ENCODE peak calls at places on chromosomes 11 and 22, in five cellular contexts. One of them, this sample, is unnamed.

GRCh38 chr11:78226684-78227680 is 38.3 kb downstream of the USP35 start:
- DNase-seq in fibroblast of villous mesenchyme: no peak
- DNase-seq in epithelial cell of esophagus: no peak
- DNase-seq in spleen: no peak
- DNase-seq in GM13977: no peak
- DNase-seq in this sample: no peak

GRCh38 chr11:133893381-133893780 is 48.1 kb upstream of the SPATA19 start:
- DNase-seq in fibroblast of villous mesenchyme: no peak
- DNase-seq in epithelial cell of esophagus: no peak
- DNase-seq in spleen: no peak
- DNase-seq in GM13977: no peak
- DNase-seq in this sample: no peak

GRCh38 chr11:1825039-1825740 is 9.6 kb upstream of the SYT8 start:
- DNase-seq in fibroblast of villous mesenchyme: peak
- DNase-seq in epithelial cell of esophagus: no peak
- DNase-seq in spleen: peak
- DNase-seq in GM13977: peak
- DNase-seq in this sample: peak

GRCh38 chr11:77211040-77211451 is 83.0 kb downstream of the MYO7A start:
- DNase-seq in fibroblast of villous mesenchyme: no peak
- DNase-seq in epithelial cell of esophagus: no peak
- DNase-seq in spleen: peak
- DNase-seq in GM13977: no peak
- DNase-seq in this sample: no peak

GRCh38 chr11:5553347-5553746 is 5.0 kb upstream of the OR52H1 start:
- DNase-seq in fibroblast of villous mesenchyme: no peak
- DNase-seq in epithelial cell of esophagus: no peak
- DNase-seq in spleen: no peak
- DNase-seq in GM13977: no peak
- DNase-seq in this sample: no peak

GRCh38 chr11:45042560-45042959 is 91.9 kb upstream of the TP53I11 start:
- DNase-seq in fibroblast of villous mesenchyme: no peak
- DNase-seq in epithelial cell of esophagus: peak
- DNase-seq in spleen: no peak
- DNase-seq in GM13977: no peak
- DNase-seq in this sample: no peak

GRCh38 chr11:57903011-57903410 is 120.7 kb upstream of the OR9Q1 start:
- DNase-seq in fibroblast of villous mesenchyme: no peak
- DNase-seq in epithelial cell of esophagus: no peak
- DNase-seq in spleen: no peak
- DNase-seq in GM13977: no peak
- DNase-seq in this sample: no peak

GRCh38 chr11:65423516-65424199 is 1.1 kb downstream of the NEAT1 start:
- DNase-seq in fibroblast of villous mesenchyme: no peak
- DNase-seq in epithelial cell of esophagus: peak
- DNase-seq in spleen: peak
- DNase-seq in GM13977: no peak
- DNase-seq in this sample: no peak

GRCh38 chr11:134260503-134260902 is 7.1 kb downstream of the ACAD8 start:
- DNase-seq in fibroblast of villous mesenchyme: no peak
- DNase-seq in epithelial cell of esophagus: no peak
- DNase-seq in spleen: no peak
- DNase-seq in GM13977: no peak
- DNase-seq in this sample: no peak

GRCh38 chr22:49502126-49502826 is 325.4 kb downstream of the BRD1 start:
- DNase-seq in fibroblast of villous mesenchyme: no peak
- DNase-seq in epithelial cell of esophagus: no peak
- DNase-seq in spleen: no peak
- DNase-seq in GM13977: no peak
- DNase-seq in this sample: no peak

GRCh38 chr22:23220485-23221350 is 40.4 kb downstream of the BCR start:
- DNase-seq in fibroblast of villous mesenchyme: peak
- DNase-seq in epithelial cell of esophagus: peak
- DNase-seq in spleen: peak
- DNase-seq in GM13977: peak
- DNase-seq in this sample: no peak

GRCh38 chr11:18527512-18527911 is 770 bp upstream of the TSG101 start:
- DNase-seq in fibroblast of villous mesenchyme: peak
- DNase-seq in epithelial cell of esophagus: peak
- DNase-seq in spleen: no peak
- DNase-seq in GM13977: no peak
- DNase-seq in this sample: no peak

GRCh38 chr11:100932474-100933100 is 197.0 kb downstream of the PGR start:
- DNase-seq in fibroblast of villous mesenchyme: peak
- DNase-seq in epithelial cell of esophagus: peak
- DNase-seq in spleen: no peak
- DNase-seq in GM13977: peak
- DNase-seq in this sample: no peak

GRCh38 chr11:102614485-102614884 is 10.6 kb downstream of the MMP20 start:
- DNase-seq in fibroblast of villous mesenchyme: no peak
- DNase-seq in epithelial cell of esophagus: no peak
- DNase-seq in spleen: no peak
- DNase-seq in GM13977: no peak
- DNase-seq in this sample: no peak

GRCh38 chr11:102611291-102611690 is 13.8 kb downstream of the MMP20 start:
- DNase-seq in fibroblast of villous mesenchyme: no peak
- DNase-seq in epithelial cell of esophagus: no peak
- DNase-seq in spleen: no peak
- DNase-seq in GM13977: peak
- DNase-seq in this sample: no peak

GRCh38 chr11:102608699-102609098 is 16.4 kb downstream of the MMP20 start:
- DNase-seq in fibroblast of villous mesenchyme: no peak
- DNase-seq in epithelial cell of esophagus: no peak
- DNase-seq in spleen: no peak
- DNase-seq in GM13977: no peak
- DNase-seq in this sample: no peak

GRCh38 chr11:102613455-102613854 is 11.7 kb downstream of the MMP20 start:
- DNase-seq in fibroblast of villous mesenchyme: no peak
- DNase-seq in epithelial cell of esophagus: no peak
- DNase-seq in spleen: no peak
- DNase-seq in GM13977: no peak
- DNase-seq in this sample: no peak

GRCh38 chr11:102610198-102610597 is 14.9 kb downstream of the MMP20 start:
- DNase-seq in fibroblast of villous mesenchyme: no peak
- DNase-seq in epithelial cell of esophagus: no peak
- DNase-seq in spleen: no peak
- DNase-seq in GM13977: no peak
- DNase-seq in this sample: no peak
- TF ChIP-seq CTCF in fibroblast of villous mesenchyme: no peak
- TF ChIP-seq CTCF in epithelial cell of esophagus: no peak
- TF ChIP-seq CTCF in spleen: no peak
- TF ChIP-seq CTCF in GM13977: no peak
- TF ChIP-seq CTCF in this sample: no peak

DNA sequence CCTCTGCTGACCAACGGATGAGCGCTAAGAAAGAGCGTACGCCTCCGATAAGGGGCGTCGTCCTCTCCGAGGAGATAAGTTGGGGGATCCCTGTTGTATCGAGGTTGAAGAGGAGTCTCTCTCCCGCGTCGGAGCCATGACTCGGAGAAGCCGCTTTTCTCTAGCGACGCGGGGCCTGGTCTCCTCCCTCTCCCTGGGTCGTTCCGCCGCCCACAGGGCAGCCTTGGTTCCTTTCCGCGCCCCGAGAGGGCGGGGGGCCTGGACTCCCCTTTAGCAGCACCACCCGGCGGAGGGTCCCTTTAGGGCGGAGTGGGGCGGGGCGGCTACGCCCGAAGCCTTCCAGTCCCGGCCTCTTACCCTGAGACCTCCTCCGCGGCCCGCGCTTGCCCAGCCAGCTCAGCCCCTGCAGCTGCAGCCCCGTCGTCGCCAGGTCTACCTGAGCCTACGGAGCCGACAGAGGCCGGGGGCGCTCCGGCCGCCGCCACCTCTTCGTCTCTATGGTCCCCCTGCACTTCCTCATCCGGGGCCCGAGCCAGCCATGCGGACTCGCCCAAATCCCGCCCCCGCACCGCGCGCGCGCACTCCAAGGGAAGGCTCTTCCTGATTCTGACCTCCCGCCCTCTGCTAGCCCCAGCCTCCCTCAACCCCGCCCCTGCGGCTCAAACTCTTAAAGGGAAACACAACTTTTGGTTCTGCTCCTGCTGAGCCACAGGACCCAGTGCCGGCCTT is at the start of gene PRR14L:
- DNase-seq in fibroblast of villous mesenchyme: peak
- DNase-seq in epithelial cell of esophagus: peak
- DNase-seq in spleen: peak
- DNase-seq in GM13977: peak
- DNase-seq in this sample: peak
- TF ChIP-seq CTCF in fibroblast of villous mesenchyme: peak
- TF ChIP-seq CTCF in epithelial cell of esophagus: no peak
- TF ChIP-seq CTCF in spleen: no peak
- TF ChIP-seq CTCF in GM13977: peak
- TF ChIP-seq CTCF in this sample: no peak

GRCh38 chr11:68076371-68077042 is 37.7 kb downstream of the TCIRG1 start:
- DNase-seq in fibroblast of villous mesenchyme: peak
- DNase-seq in epithelial cell of esophagus: no peak
- DNase-seq in spleen: no peak
- DNase-seq in GM13977: no peak
- DNase-seq in this sample: no peak
- TF ChIP-seq CTCF in fibroblast of villous mesenchyme: peak
- TF ChIP-seq CTCF in epithelial cell of esophagus: no peak
- TF ChIP-seq CTCF in spleen: no peak
- TF ChIP-seq CTCF in GM13977: peak
- TF ChIP-seq CTCF in this sample: peak

GRCh38 chr11:96827164-96827563 is 437.4 kb downstream of the JRKL start:
- DNase-seq in fibroblast of villous mesenchyme: peak
- DNase-seq in epithelial cell of esophagus: no peak
- DNase-seq in spleen: no peak
- DNase-seq in GM13977: no peak
- DNase-seq in this sample: no peak
- TF ChIP-seq CTCF in fibroblast of villous mesenchyme: peak
- TF ChIP-seq CTCF in epithelial cell of esophagus: no peak
- TF ChIP-seq CTCF in spleen: no peak
- TF ChIP-seq CTCF in GM13977: no peak
- TF ChIP-seq CTCF in this sample: peak